ENCODE peak calls at places on chromosome 14, in four cellular contexts. O, S, T and C are unnamed samples.

GRCh38 chr14:96783306-96784224 is 13.6 kb upstream of the VRK1 start:
- DNase-seq in O (no peak), S (no peak), T (no peak), C (no peak)

GRCh38 chr14:63478024-63478423 is 65.2 kb downstream of the PPP2R5E start:
- DNase-seq in O (no peak), S (no peak), T (no peak), C (peak)

GRCh38 chr14:96989293-96989692 is 192.1 kb downstream of the VRK1 start:
- DNase-seq in O (no peak), S (no peak), T (no peak), C (no peak)

GRCh38 chr14:70821581-70821915 is 12.2 kb upstream of the MAP3K9 start:
- DNase-seq in O (no peak), S (no peak), T (no peak), C (no peak)

GRCh38 chr14:48350971-48351370 is 675.6 kb upstream of the MDGA2 start:
- DNase-seq in O (no peak), S (no peak), T (no peak), C (no peak)

GRCh38 chr14:73170686-73171085 is 34.4 kb downstream of the PSEN1 start:
- DNase-seq in O (no peak), S (no peak), T (no peak), C (no peak)

GRCh38 chr14:37565550-37565949 is 29.5 kb downstream of the FOXA1 start:
- DNase-seq in O (no peak), S (no peak), T (no peak), C (no peak)

GRCh38 chr14:89340200-89340667 is 76.8 kb downstream of the FOXN3 start:
- DNase-seq in O (no peak), S (no peak), T (no peak), C (no peak)

GRCh38 chr14:67556671-67557070 is 23.6 kb downstream of the PLEKHH1 start:
- DNase-seq in O (no peak), S (no peak), T (no peak), C (no peak)

GRCh38 chr14:31843361-31844091 is 233.6 kb upstream of the ARHGAP5 start:
- DNase-seq in O (no peak), S (no peak), T (no peak), C (no peak)

GRCh38 chr14:34496679-34497513 is 34.9 kb upstream of the SPTSSA start:
- DNase-seq in O (no peak), S (peak), T (peak), C (no peak)

GRCh38 chr14:101558739-101559240 is 2.5 kb upstream of the DIO3 start:
- DNase-seq in O (no peak), S (no peak), T (no peak), C (no peak)

GRCh38 chr14:36570065-36570464 is 12.3 kb downstream of the NKX2-8 start:
- DNase-seq in O (no peak), S (no peak), T (no peak), C (no peak)

GRCh38 chr14:43539210-43539609 is 967.9 kb downstream of the FSCB start:
- DNase-seq in O (no peak), S (no peak), T (peak), C (no peak)

GRCh38 chr14:65179918-65180724 is 77.8 kb upstream of the MAX start:
- DNase-seq in O (no peak), S (peak), T (peak), C (peak)

GRCh38 chr14:102344084-102344483 is 18.6 kb downstream of the CINP start:
- DNase-seq in O (no peak), S (no peak), T (no peak), C (no peak)

GRCh38 chr14:105026789-105027563 is 6.1 kb upstream of the CDCA4 start:
- DNase-seq in O (no peak), S (no peak), T (peak), C (peak)

GRCh38 chr14:100193417-100194357 is 34.2 kb upstream of the DEGS2 start:
- DNase-seq in O (no peak), S (no peak), T (no peak), C (peak)

GRCh38 chr14:101253948-101254347 is 307.3 kb upstream of the DIO3 start:
- DNase-seq in O (no peak), S (no peak), T (no peak), C (no peak)

GRCh38 chr14:100593751-100594624 is 6.8 kb upstream of the BEGAIN start:
- DNase-seq in O (no peak), S (peak), T (no peak), C (no peak)

GRCh38 chr14:63454863-63455622 is 88.1 kb downstream of the PPP2R5E start:
- DNase-seq in O (no peak), S (no peak), T (no peak), C (no peak)